ENCODE peak calls at places on chromosomes 12 and 14, in six cellular contexts. One of them, this sample, is unnamed.

GRCh38 chr12:91986084-91986483 is 159.6 kb downstream of the BTG1 start:
- DNase-seq in kidney glomerular epithelial cell: peak
- DNase-seq in HepG2: peak
- DNase-seq in IMR-90: peak
- DNase-seq in anterior cingulate cortex: no peak
- DNase-seq in tibial nerve: no peak
- DNase-seq in this sample: no peak

GRCh38 chr12:91441236-91441635 is 258.6 kb upstream of the DCN start:
- DNase-seq in kidney glomerular epithelial cell: peak
- DNase-seq in HepG2: no peak
- DNase-seq in IMR-90: no peak
- DNase-seq in anterior cingulate cortex: no peak
- DNase-seq in tibial nerve: no peak
- DNase-seq in this sample: no peak

GRCh38 chr14:75249251-75249957 is 29.2 kb upstream of the FOS start:
- DNase-seq in kidney glomerular epithelial cell: no peak
- DNase-seq in HepG2: no peak
- DNase-seq in IMR-90: no peak
- DNase-seq in anterior cingulate cortex: no peak
- DNase-seq in tibial nerve: no peak
- DNase-seq in this sample: no peak

GRCh38 chr12:50642035-50642451 is 121.9 kb upstream of the ATF1 start:
- DNase-seq in kidney glomerular epithelial cell: peak
- DNase-seq in HepG2: peak
- DNase-seq in IMR-90: peak
- DNase-seq in anterior cingulate cortex: no peak
- DNase-seq in tibial nerve: no peak
- DNase-seq in this sample: no peak

GRCh38 chr14:104888489-104889373 is 23.7 kb downstream of the CEP170B start:
- DNase-seq in kidney glomerular epithelial cell: no peak
- DNase-seq in HepG2: no peak
- DNase-seq in IMR-90: no peak
- DNase-seq in anterior cingulate cortex: no peak
- DNase-seq in tibial nerve: no peak
- DNase-seq in this sample: no peak

GRCh38 chr12:54627304-54627703 is 7.4 kb downstream of the LACRT start:
- DNase-seq in kidney glomerular epithelial cell: no peak
- DNase-seq in HepG2: no peak
- DNase-seq in IMR-90: no peak
- DNase-seq in anterior cingulate cortex: no peak
- DNase-seq in tibial nerve: no peak
- DNase-seq in this sample: no peak

GRCh38 chr14:36214476-36215216 is 38.1 kb upstream of the PTCSC3 start:
- DNase-seq in kidney glomerular epithelial cell: peak
- DNase-seq in HepG2: no peak
- DNase-seq in IMR-90: no peak
- DNase-seq in anterior cingulate cortex: no peak
- DNase-seq in tibial nerve: no peak
- DNase-seq in this sample: no peak

GRCh38 chr14:54829486-54830224 is 73.0 kb downstream of the GCH1 start:
- DNase-seq in kidney glomerular epithelial cell: no peak
- DNase-seq in HepG2: no peak
- DNase-seq in IMR-90: no peak
- DNase-seq in anterior cingulate cortex: no peak
- DNase-seq in tibial nerve: no peak
- DNase-seq in this sample: no peak

GRCh38 chr12:15754233-15754632 is 35.0 kb downstream of the EPS8 start:
- DNase-seq in kidney glomerular epithelial cell: no peak
- DNase-seq in HepG2: no peak
- DNase-seq in IMR-90: peak
- DNase-seq in anterior cingulate cortex: no peak
- DNase-seq in tibial nerve: no peak
- DNase-seq in this sample: no peak

GRCh38 chr12:11959117-11959823 is 111.5 kb upstream of the BCL2L14 start:
- DNase-seq in kidney glomerular epithelial cell: no peak
- DNase-seq in HepG2: peak
- DNase-seq in IMR-90: peak
- DNase-seq in anterior cingulate cortex: no peak
- DNase-seq in tibial nerve: no peak
- DNase-seq in this sample: peak

GRCh38 chr14:75433631-75434556 is 6.1 kb downstream of the JDP2 start:
- DNase-seq in kidney glomerular epithelial cell: no peak
- DNase-seq in HepG2: no peak
- DNase-seq in IMR-90: no peak
- DNase-seq in anterior cingulate cortex: no peak
- DNase-seq in tibial nerve: no peak
- DNase-seq in this sample: peak

GRCh38 chr14:58133739-58134138 is 18.3 kb downstream of the ARMH4 start:
- DNase-seq in kidney glomerular epithelial cell: peak
- DNase-seq in HepG2: no peak
- DNase-seq in IMR-90: peak
- DNase-seq in anterior cingulate cortex: no peak
- DNase-seq in tibial nerve: no peak
- DNase-seq in this sample: peak

GRCh38 chr12:89370850-89371249 is 18.5 kb upstream of the DUSP6 start:
- DNase-seq in kidney glomerular epithelial cell: peak
- DNase-seq in HepG2: no peak
- DNase-seq in IMR-90: peak
- DNase-seq in anterior cingulate cortex: no peak
- DNase-seq in tibial nerve: no peak
- DNase-seq in this sample: no peak

GRCh38 chr12:51942501-51943000 is 8.9 kb upstream of the ACVR1B start:
- DNase-seq in kidney glomerular epithelial cell: no peak
- DNase-seq in HepG2: no peak
- DNase-seq in IMR-90: no peak
- DNase-seq in anterior cingulate cortex: no peak
- DNase-seq in tibial nerve: no peak
- DNase-seq in this sample: no peak

GRCh38 chr14:103332143-103332919 is 1.7 kb upstream of the EIF5 start:
- DNase-seq in kidney glomerular epithelial cell: no peak
- DNase-seq in HepG2: no peak
- DNase-seq in IMR-90: no peak
- DNase-seq in anterior cingulate cortex: no peak
- DNase-seq in tibial nerve: no peak
- DNase-seq in this sample: no peak

GRCh38 chr12:132510746-132511477 is 21.0 kb downstream of the FBRSL1 start:
- DNase-seq in kidney glomerular epithelial cell: no peak
- DNase-seq in HepG2: no peak
- DNase-seq in IMR-90: no peak
- DNase-seq in anterior cingulate cortex: no peak
- DNase-seq in tibial nerve: no peak
- DNase-seq in this sample: no peak

GRCh38 chr14:59619071-59619470 is 42.5 kb upstream of the CCDC175 start:
- DNase-seq in kidney glomerular epithelial cell: no peak
- DNase-seq in HepG2: no peak
- DNase-seq in IMR-90: no peak
- DNase-seq in anterior cingulate cortex: no peak
- DNase-seq in tibial nerve: no peak
- DNase-seq in this sample: no peak